ENCODE peak calls at places on chromosomes 7 and 10, in six cellular contexts. Y is hepatic stellate cell; W is A549; P is stimulated activated naive CD8-positive, alpha-beta T cell treated with anti-CD3 and anti-CD28 coated beads, Interleukin-15, amount 100 ng/mL, for 72 hours; U is HFF-Myc; K is stimulated activated CD4-positive, alpha-beta T cell treated with anti-CD3 and anti-CD28 coated beads, Interleukin-1b, Interleukin-23, amount 100 ng/mL, for 4 hours. X is an unnamed sample.

GRCh38 chr7:44292876-44293560 is 32.4 kb downstream of the CAMK2B start:
- DNase-seq in Y (no peak), W (no peak), P (no peak), U (no peak), K (no peak), X (no peak)

GRCh38 chr7:139572704-139573395 is 49.4 kb downstream of the CLEC2L start:
- DNase-seq in Y (no peak), W (no peak), P (no peak), U (no peak), K (no peak), X (no peak)

GRCh38 chr7:99953649-99954048 is 22.2 kb downstream of the AZGP1 start:
- DNase-seq in Y (no peak), W (no peak), P (peak), U (no peak), K (no peak), X (no peak)

GRCh38 chr10:21754410-21755011 is 220.5 kb downstream of the MLLT10 start:
- DNase-seq in Y (no peak), W (no peak), P (no peak), U (no peak), K (no peak), X (no peak)

GRCh38 chr7:39510738-39511372 is 55.3 kb upstream of the YAE1 start:
- DNase-seq in Y (no peak), W (no peak), P (no peak), U (no peak), K (no peak), X (no peak)

GRCh38 chr10:106711313-106711906 is 453.1 kb downstream of the SORCS1 start:
- DNase-seq in Y (no peak), W (peak), P (peak), U (peak), K (peak), X (no peak)

GRCh38 chr7:128835790-128836641 is 5.8 kb downstream of the FLNC start:
- DNase-seq in Y (no peak), W (no peak), P (no peak), U (no peak), K (no peak), X (no peak)

GRCh38 chr10:86294346-86295265 is 72.0 kb downstream of the GRID1 start:
- DNase-seq in Y (no peak), W (no peak), P (no peak), U (no peak), K (no peak), X (no peak)

GRCh38 chr7:135247746-135248471 is 14.3 kb downstream of the STRA8 start:
- DNase-seq in Y (no peak), W (no peak), P (no peak), U (no peak), K (no peak), X (no peak)

GRCh38 chr10:3104251-3104918 is 37.0 kb downstream of the PFKP start:
- DNase-seq in Y (no peak), W (no peak), P (no peak), U (no peak), K (no peak), X (no peak)

GRCh38 chr10:112689327-112689726 is 242.3 kb downstream of the VTI1A start:
- DNase-seq in Y (peak), W (peak), P (no peak), U (no peak), K (no peak), X (no peak)

GRCh38 chr7:156827587-156828203 is 65.3 kb downstream of the LMBR1 start:
- DNase-seq in Y (peak), W (peak), P (no peak), U (no peak), K (no peak), X (no peak)